ENCODE peak calls at places on chromosome 18, in eight cellular contexts. Q is A172; M is foreskin fibroblast; E is effector CD4-positive, alpha-beta T cell; S is adrenal gland; C is LoVo; W is T47D; N is GM10248. O is an unnamed sample.
A peak's percentile ranks its signal among the peaks of the same experiment; 100 is the strongest.

GRCh38 chr18:21327101-21327500 is 85.1 kb downstream of the GREB1L start:
- DNase-seq in S (no peak), W (peak; percentile 27), M (no peak), Q (no peak), C (no peak), N (no peak), E (no peak), O (no peak)

GRCh38 chr18:68417166-68417776 is 297.6 kb downstream of the TMX3 start:
- DNase-seq in N (no peak), S (no peak), M (no peak), C (no peak), Q (no peak), E (no peak), W (no peak), O (no peak)

GRCh38 chr18:74682998-74683311 is 85.3 kb downstream of the ZNF407 start:
- DNase-seq in W (no peak), Q (peak; percentile 8), S (no peak), M (peak; percentile 54), N (no peak), C (no peak), E (no peak), O (no peak)

GRCh38 chr18:77133920-77134496 is 1.4 kb upstream of the MBP start:
- DNase-seq in N (no peak), M (no peak), C (no peak), E (no peak), S (no peak), W (no peak), Q (no peak), O (no peak)

GRCh38 chr18:36187826-36188721 is 777 bp downstream of the MOCOS start:
- DNase-seq in N (no peak), W (peak; percentile 30), S (peak; percentile 91), Q (no peak), C (peak; percentile 80), M (peak; percentile 50), E (no peak), O (no peak)

GRCh38 chr18:24208270-24209035 is 69.6 kb downstream of the CABYR start:
- DNase-seq in C (no peak), M (no peak), N (no peak), E (no peak), W (no peak), Q (no peak), S (no peak), O (no peak)

GRCh38 chr18:9684901-9685738 is 23.0 kb upstream of the RAB31 start:
- DNase-seq in Q (no peak), N (no peak), C (no peak), E (no peak), M (peak; percentile 47), W (no peak), S (no peak), O (no peak)

GRCh38 chr18:2822213-2822612 is 24.6 kb upstream of the EMILIN2 start:
- DNase-seq in E (no peak), W (no peak), N (no peak), M (no peak), Q (no peak), C (no peak), S (no peak), O (no peak)

GRCh38 chr18:33673689-33674088 is 95.7 kb downstream of the ASXL3 start:
- DNase-seq in C (no peak), M (no peak), N (no peak), W (no peak), S (no peak), Q (no peak), E (no peak), O (no peak)

GRCh38 chr18:22197668-22198067 is 28.3 kb downstream of the GATA6 start:
- DNase-seq in C (no peak), M (no peak), E (no peak), W (no peak), Q (no peak), S (no peak), N (no peak), O (no peak)

GRCh38 chr18:58087928-58088722 is 44.1 kb downstream of the NEDD4L start:
- DNase-seq in N (no peak), W (peak; percentile 93), Q (peak; percentile 12), S (no peak), E (no peak), C (no peak), M (no peak), O (no peak)

O was measured in GM13977.